ENCODE peak calls at places on chromosomes 13 and 19, in eight cellular contexts. One of them, this sample, is unnamed. For H3K4me1, the result is how much of the 10 kb centered on the place peaks cover.

GRCh38 chr19:54470991-54471782 is 1.9 kb downstream of the CDC42EP5 start:
- DNase-seq in breast epithelium: no peak
- DNase-seq in hepatocyte: peak
- DNase-seq in body of pancreas: peak
- DNase-seq in uterus: no peak
- DNase-seq in colonic mucosa: peak
- DNase-seq in pancreas: no peak
- DNase-seq in GM23338: peak
- DNase-seq in this sample: peak

GRCh38 chr13:81302125-81302524 is 961.2 kb upstream of the SPRY2 start:
- DNase-seq in body of pancreas: no peak
- DNase-seq in pancreas: no peak
- DNase-seq in GM23338: no peak
- DNase-seq in breast epithelium: no peak
- DNase-seq in colonic mucosa: no peak
- DNase-seq in hepatocyte: no peak
- DNase-seq in uterus: no peak
- DNase-seq in this sample: no peak

GRCh38 chr13:55538424-55538823 is 1602.3 kb upstream of the PRR20A start:
- DNase-seq in colonic mucosa: no peak
- DNase-seq in pancreas: no peak
- DNase-seq in uterus: no peak
- DNase-seq in GM23338: no peak
- DNase-seq in body of pancreas: no peak
- DNase-seq in hepatocyte: no peak
- DNase-seq in breast epithelium: no peak
- DNase-seq in this sample: no peak

GRCh38 chr19:51090471-51090870 is 7.8 kb upstream of the KLK14 start:
- DNase-seq in breast epithelium: no peak
- DNase-seq in hepatocyte: no peak
- DNase-seq in GM23338: no peak
- DNase-seq in uterus: no peak
- DNase-seq in colonic mucosa: no peak
- DNase-seq in body of pancreas: no peak
- DNase-seq in pancreas: no peak
- DNase-seq in this sample: no peak

GRCh38 chr13:37647038-37647650 is 48.6 kb upstream of the POSTN start:
- DNase-seq in pancreas: no peak
- DNase-seq in breast epithelium: no peak
- DNase-seq in GM23338: peak
- DNase-seq in hepatocyte: no peak
- DNase-seq in colonic mucosa: no peak
- DNase-seq in body of pancreas: no peak
- DNase-seq in uterus: no peak
- DNase-seq in this sample: peak

GRCh38 chr13:26660761-26661160 is 99.8 kb downstream of the GPR12 start:
- DNase-seq in body of pancreas: no peak
- DNase-seq in uterus: no peak
- DNase-seq in GM23338: no peak
- DNase-seq in pancreas: no peak
- DNase-seq in colonic mucosa: no peak
- DNase-seq in hepatocyte: no peak
- DNase-seq in breast epithelium: no peak
- DNase-seq in this sample: no peak

GRCh38 chr19:10936661-10937084 is 8.1 kb downstream of the TIMM29 start:
- DNase-seq in body of pancreas: peak
- DNase-seq in breast epithelium: no peak
- DNase-seq in uterus: no peak
- DNase-seq in hepatocyte: peak
- DNase-seq in colonic mucosa: peak
- DNase-seq in GM23338: peak
- DNase-seq in pancreas: peak
- DNase-seq in this sample: peak

GRCh38 chr13:41544824-41545707 is 87.7 kb downstream of the RGCC start:
- DNase-seq in breast epithelium: no peak
- DNase-seq in body of pancreas: no peak
- DNase-seq in hepatocyte: no peak
- DNase-seq in colonic mucosa: peak
- DNase-seq in GM23338: no peak
- DNase-seq in uterus: no peak
- DNase-seq in pancreas: no peak
- DNase-seq in this sample: no peak

GRCh38 chr19:48609571-48610108 is 3.1 kb downstream of the SPACA4 start:
- DNase-seq in breast epithelium: no peak
- DNase-seq in colonic mucosa: no peak
- DNase-seq in uterus: no peak
- DNase-seq in pancreas: no peak
- DNase-seq in hepatocyte: no peak
- DNase-seq in body of pancreas: no peak
- DNase-seq in GM23338: no peak
- DNase-seq in this sample: no peak

GRCh38 chr13:26280295-26280694 is 26.4 kb downstream of the CDK8 start:
- DNase-seq in pancreas: no peak
- DNase-seq in body of pancreas: no peak
- DNase-seq in GM23338: no peak
- DNase-seq in colonic mucosa: no peak
- DNase-seq in uterus: no peak
- DNase-seq in breast epithelium: no peak
- DNase-seq in hepatocyte: no peak
- DNase-seq in this sample: no peak

GRCh38 chr19:48967346-48968178 is 2.5 kb downstream of the FTL start:
- DNase-seq in body of pancreas: peak
- DNase-seq in hepatocyte: peak
- DNase-seq in pancreas: peak
- DNase-seq in GM23338: no peak
- DNase-seq in colonic mucosa: no peak
- DNase-seq in breast epithelium: no peak
- DNase-seq in uterus: no peak
- DNase-seq in this sample: no peak

GRCh38 chr13:52010890-52011689 is at the start of gene ATP7B:
- DNase-seq in hepatocyte: peak
- DNase-seq in body of pancreas: no peak
- DNase-seq in uterus: peak
- DNase-seq in GM23338: peak
- DNase-seq in colonic mucosa: peak
- DNase-seq in breast epithelium: no peak
- DNase-seq in pancreas: peak
- DNase-seq in this sample: peak

GRCh38 chr19:3586124-3586626 is 897 bp downstream of the GIPC3 start:
- DNase-seq in body of pancreas: no peak
- DNase-seq in hepatocyte: no peak
- DNase-seq in breast epithelium: no peak
- DNase-seq in GM23338: peak
- DNase-seq in pancreas: peak
- DNase-seq in uterus: no peak
- DNase-seq in colonic mucosa: no peak
- DNase-seq in this sample: no peak

GRCh38 chr19:58566989-58567388 is 6.1 kb downstream of the MZF1 start:
- DNase-seq in body of pancreas: peak
- DNase-seq in GM23338: no peak
- DNase-seq in colonic mucosa: no peak
- DNase-seq in uterus: peak
- DNase-seq in breast epithelium: peak
- DNase-seq in hepatocyte: no peak
- DNase-seq in pancreas: no peak
- DNase-seq in this sample: no peak

GRCh38 chr13:73995752-73996151 is 138.5 kb downstream of the KLF12 start:
- DNase-seq in pancreas: no peak
- DNase-seq in hepatocyte: no peak
- DNase-seq in breast epithelium: no peak
- DNase-seq in GM23338: no peak
- DNase-seq in uterus: no peak
- DNase-seq in colonic mucosa: no peak
- DNase-seq in body of pancreas: no peak
- DNase-seq in this sample: no peak

GRCh38 chr19:54667217-54667616 is 4.4 kb downstream of the LILRB4 start:
- DNase-seq in hepatocyte: no peak
- DNase-seq in colonic mucosa: no peak
- DNase-seq in pancreas: no peak
- DNase-seq in GM23338: no peak
- DNase-seq in breast epithelium: no peak
- DNase-seq in uterus: no peak
- DNase-seq in body of pancreas: no peak
- DNase-seq in this sample: no peak

GRCh38 chr19:36097036-36097435 is 13.9 kb upstream of the OVOL3 start:
- DNase-seq in breast epithelium: no peak
- DNase-seq in hepatocyte: no peak
- DNase-seq in colonic mucosa: no peak
- DNase-seq in body of pancreas: no peak
- DNase-seq in uterus: no peak
- DNase-seq in pancreas: no peak
- DNase-seq in GM23338: no peak
- DNase-seq in this sample: no peak

DNA sequence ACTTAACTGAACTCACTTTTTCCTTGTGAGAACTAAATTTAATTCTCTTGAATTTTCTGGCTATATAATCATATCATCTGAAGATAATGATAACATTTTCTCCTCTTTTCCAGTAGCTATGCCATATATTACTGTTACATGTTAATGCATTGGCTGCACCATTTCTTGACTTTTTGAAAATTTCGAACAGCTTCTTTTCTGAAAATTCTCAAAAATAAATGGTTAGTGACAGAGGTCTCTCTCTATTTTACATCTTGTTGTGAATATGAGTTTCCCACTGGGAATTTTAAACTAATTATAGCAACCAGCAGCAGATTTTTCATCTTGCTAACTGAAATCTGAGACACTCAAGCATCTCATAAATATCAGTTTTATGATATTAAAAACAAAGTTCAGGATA is 30.6 kb downstream of the MBNL2 start:
- DNase-seq in body of pancreas: no peak
- DNase-seq in uterus: no peak
- DNase-seq in pancreas: no peak
- DNase-seq in hepatocyte: no peak
- DNase-seq in GM23338: no peak
- DNase-seq in breast epithelium: no peak
- DNase-seq in colonic mucosa: no peak
- DNase-seq in this sample: no peak
- H3K4me3 ChIP-seq in body of pancreas: no peak
- H3K4me3 ChIP-seq in uterus: no peak
- H3K4me3 ChIP-seq in pancreas: no peak
- H3K4me3 ChIP-seq in hepatocyte: no peak
- H3K4me3 ChIP-seq in GM23338: no peak
- H3K4me3 ChIP-seq in breast epithelium: no peak
- H3K4me3 ChIP-seq in colonic mucosa: no peak
- H3K4me3 ChIP-seq in this sample: no peak

GRCh38 chr19:31347828-31348314 is 1.4 kb downstream of the TSHZ3 start:
- DNase-seq in body of pancreas: no peak
- DNase-seq in hepatocyte: no peak
- DNase-seq in colonic mucosa: no peak
- DNase-seq in uterus: peak
- DNase-seq in pancreas: no peak
- DNase-seq in GM23338: no peak
- DNase-seq in breast epithelium: no peak
- DNase-seq in this sample: no peak
- H3K27ac ChIP-seq in body of pancreas: no peak
- H3K27ac ChIP-seq in hepatocyte: no peak
- H3K27ac ChIP-seq in colonic mucosa: no peak
- H3K27ac ChIP-seq in uterus: peak
- H3K27ac ChIP-seq in pancreas: no peak
- H3K27ac ChIP-seq in GM23338: no peak
- H3K27ac ChIP-seq in breast epithelium: peak
- H3K27ac ChIP-seq in this sample: peak

DNA sequence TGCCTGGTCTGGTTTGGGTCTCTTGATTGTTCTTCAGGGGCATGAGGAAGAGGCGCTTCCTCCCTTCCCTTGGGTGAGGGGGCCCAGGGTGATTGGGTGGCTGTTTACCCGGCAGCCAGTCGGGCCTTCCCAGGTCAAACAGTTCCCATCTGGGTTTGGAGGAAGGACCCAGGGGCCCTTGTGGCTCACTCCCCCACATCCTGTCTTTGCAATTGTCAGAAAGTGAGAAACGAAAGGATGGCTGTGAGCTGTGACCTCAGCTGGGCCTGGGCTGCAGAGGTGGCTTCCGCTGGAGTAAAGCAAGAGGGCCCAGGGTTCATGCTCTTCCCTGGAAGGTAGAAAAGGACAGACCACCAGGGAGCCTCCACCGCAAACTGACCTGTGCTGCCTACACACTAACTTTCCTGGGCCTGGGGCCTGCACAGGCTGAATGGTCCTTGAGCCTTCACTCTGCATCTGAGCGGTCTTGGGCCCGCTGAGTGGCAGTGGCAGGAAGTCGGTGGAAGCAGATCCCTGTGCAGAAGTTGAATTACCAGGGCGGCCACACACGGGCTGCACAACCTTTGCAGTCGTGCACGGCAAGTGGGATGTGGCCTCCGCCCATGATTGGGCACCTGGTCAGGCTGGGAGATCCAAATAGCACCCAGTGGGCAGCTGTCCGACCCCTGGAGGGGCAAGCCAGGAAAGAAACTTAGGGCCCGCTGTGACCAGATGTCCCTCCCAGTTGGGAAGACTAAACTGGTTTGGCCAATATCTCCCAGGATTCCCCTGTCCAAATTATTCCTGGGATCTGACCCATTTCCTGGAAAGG is 5.3 kb upstream of the CD79A start:
- DNase-seq in uterus: no peak
- DNase-seq in body of pancreas: no peak
- DNase-seq in hepatocyte: no peak
- DNase-seq in colonic mucosa: no peak
- DNase-seq in breast epithelium: no peak
- DNase-seq in pancreas: no peak
- DNase-seq in GM23338: peak
- DNase-seq in this sample: peak
- H3K4me1 ChIP-seq in uterus: under half
- H3K4me1 ChIP-seq in body of pancreas: under half
- H3K4me1 ChIP-seq in hepatocyte: under half
- H3K4me1 ChIP-seq in colonic mucosa: under half
- H3K4me1 ChIP-seq in breast epithelium: under half
- H3K4me1 ChIP-seq in pancreas: under half
- H3K4me1 ChIP-seq in GM23338: under half
- H3K4me1 ChIP-seq in this sample: under half

GRCh38 chr19:1018393-1018792 is 2.5 kb downstream of the TMEM259 start:
- DNase-seq in body of pancreas: no peak
- DNase-seq in pancreas: no peak
- DNase-seq in colonic mucosa: no peak
- DNase-seq in hepatocyte: no peak
- DNase-seq in breast epithelium: no peak
- DNase-seq in GM23338: no peak
- DNase-seq in uterus: no peak
- DNase-seq in this sample: no peak

GRCh38 chr19:1017906-1018305 is 3.0 kb downstream of the TMEM259 start:
- DNase-seq in GM23338: no peak
- DNase-seq in breast epithelium: no peak
- DNase-seq in body of pancreas: no peak
- DNase-seq in hepatocyte: no peak
- DNase-seq in colonic mucosa: no peak
- DNase-seq in pancreas: no peak
- DNase-seq in uterus: no peak
- DNase-seq in this sample: no peak

GRCh38 chr19:1016647-1017114 is 4.2 kb downstream of the TMEM259 start:
- DNase-seq in GM23338: no peak
- DNase-seq in breast epithelium: no peak
- DNase-seq in body of pancreas: peak
- DNase-seq in uterus: no peak
- DNase-seq in colonic mucosa: peak
- DNase-seq in hepatocyte: peak
- DNase-seq in pancreas: no peak
- DNase-seq in this sample: peak

GRCh38 chr19:1015782-1016646 is 4.9 kb downstream of the TMEM259 start:
- DNase-seq in GM23338: peak
- DNase-seq in colonic mucosa: no peak
- DNase-seq in pancreas: no peak
- DNase-seq in uterus: no peak
- DNase-seq in body of pancreas: no peak
- DNase-seq in breast epithelium: no peak
- DNase-seq in hepatocyte: no peak
- DNase-seq in this sample: no peak

GRCh38 chr19:1017115-1017905 is 3.6 kb downstream of the TMEM259 start:
- DNase-seq in pancreas: peak
- DNase-seq in body of pancreas: peak
- DNase-seq in GM23338: no peak
- DNase-seq in hepatocyte: no peak
- DNase-seq in breast epithelium: no peak
- DNase-seq in uterus: no peak
- DNase-seq in colonic mucosa: peak
- DNase-seq in this sample: peak
- H3K4me3 ChIP-seq in pancreas: no peak
- H3K4me3 ChIP-seq in body of pancreas: no peak
- H3K4me3 ChIP-seq in GM23338: no peak
- H3K4me3 ChIP-seq in hepatocyte: no peak
- H3K4me3 ChIP-seq in breast epithelium: no peak
- H3K4me3 ChIP-seq in uterus: no peak
- H3K4me3 ChIP-seq in colonic mucosa: no peak
- H3K4me3 ChIP-seq in this sample: no peak

This sample was measured in small intestine.